ENCODE peak calls at places on chromosomes 7 and 10, in ten cellular contexts. One of them, this sample, is unnamed.

GRCh38 chr7:19015066-19015465 is 102.4 kb downstream of the TWIST1 start:
- DNase-seq in Panc1: no peak
- DNase-seq in transverse colon: no peak
- DNase-seq in GM12891: no peak
- DNase-seq in sigmoid colon: no peak
- DNase-seq in SK-N-SH: no peak
- DNase-seq in stomach: no peak
- DNase-seq in GM12878: no peak
- DNase-seq in GM23338: no peak
- DNase-seq in K562: no peak
- DNase-seq in this sample: no peak

GRCh38 chr7:25619963-25620799 is 391.9 kb upstream of the NPVF start:
- DNase-seq in Panc1: no peak
- DNase-seq in transverse colon: peak
- DNase-seq in GM12891: no peak
- DNase-seq in sigmoid colon: no peak
- DNase-seq in SK-N-SH: peak
- DNase-seq in stomach: peak
- DNase-seq in GM12878: no peak
- DNase-seq in GM23338: no peak
- DNase-seq in K562: no peak
- DNase-seq in this sample: peak

GRCh38 chr10:86489960-86490612 is 31.5 kb downstream of the WAPL start:
- DNase-seq in Panc1: no peak
- DNase-seq in transverse colon: no peak
- DNase-seq in GM12891: no peak
- DNase-seq in sigmoid colon: no peak
- DNase-seq in SK-N-SH: no peak
- DNase-seq in stomach: no peak
- DNase-seq in GM12878: no peak
- DNase-seq in GM23338: no peak
- DNase-seq in K562: no peak
- DNase-seq in this sample: no peak

GRCh38 chr7:6367701-6368211 is 80.0 kb downstream of the DAGLB start:
- DNase-seq in Panc1: no peak
- DNase-seq in transverse colon: no peak
- DNase-seq in GM12891: no peak
- DNase-seq in sigmoid colon: no peak
- DNase-seq in SK-N-SH: no peak
- DNase-seq in stomach: no peak
- DNase-seq in GM12878: no peak
- DNase-seq in GM23338: no peak
- DNase-seq in K562: no peak
- DNase-seq in this sample: no peak

GRCh38 chr10:63137306-63137705 is 4.2 kb downstream of the NRBF2 start:
- DNase-seq in Panc1: no peak
- DNase-seq in transverse colon: no peak
- DNase-seq in GM12891: no peak
- DNase-seq in sigmoid colon: no peak
- DNase-seq in SK-N-SH: no peak
- DNase-seq in stomach: no peak
- DNase-seq in GM12878: no peak
- DNase-seq in GM23338: no peak
- DNase-seq in K562: no peak
- DNase-seq in this sample: no peak

GRCh38 chr7:90894122-90894521 is 298.0 kb downstream of the CDK14 start:
- DNase-seq in Panc1: no peak
- DNase-seq in transverse colon: no peak
- DNase-seq in GM12891: no peak
- DNase-seq in sigmoid colon: no peak
- DNase-seq in SK-N-SH: no peak
- DNase-seq in stomach: no peak
- DNase-seq in GM12878: no peak
- DNase-seq in GM23338: no peak
- DNase-seq in K562: no peak
- DNase-seq in this sample: no peak

GRCh38 chr7:143131777-143132176 is at the start of gene PIP:
- DNase-seq in Panc1: no peak
- DNase-seq in transverse colon: no peak
- DNase-seq in GM12891: no peak
- DNase-seq in sigmoid colon: no peak
- DNase-seq in SK-N-SH: no peak
- DNase-seq in stomach: no peak
- DNase-seq in GM12878: no peak
- DNase-seq in GM23338: peak
- DNase-seq in K562: no peak
- DNase-seq in this sample: peak

GRCh38 chr7:133863362-133864061 is 263.6 kb upstream of the LRGUK start:
- DNase-seq in Panc1: no peak
- DNase-seq in transverse colon: no peak
- DNase-seq in GM12891: no peak
- DNase-seq in sigmoid colon: no peak
- DNase-seq in SK-N-SH: no peak
- DNase-seq in stomach: no peak
- DNase-seq in GM12878: no peak
- DNase-seq in GM23338: no peak
- DNase-seq in K562: no peak
- DNase-seq in this sample: no peak

GRCh38 chr7:73436031-73436929 is 2.7 kb downstream of the FZD9 start:
- DNase-seq in Panc1: no peak
- DNase-seq in transverse colon: no peak
- DNase-seq in GM12891: no peak
- DNase-seq in sigmoid colon: no peak
- DNase-seq in SK-N-SH: peak
- DNase-seq in stomach: no peak
- DNase-seq in GM12878: no peak
- DNase-seq in GM23338: no peak
- DNase-seq in K562: no peak
- DNase-seq in this sample: no peak

GRCh38 chr10:33193867-33194521 is 140.5 kb downstream of the NRP1 start:
- DNase-seq in Panc1: no peak
- DNase-seq in transverse colon: peak
- DNase-seq in GM12891: no peak
- DNase-seq in sigmoid colon: no peak
- DNase-seq in SK-N-SH: no peak
- DNase-seq in stomach: no peak
- DNase-seq in GM12878: no peak
- DNase-seq in GM23338: no peak
- DNase-seq in K562: no peak
- DNase-seq in this sample: peak
- TF ChIP-seq POLR2AphosphoS5 in Panc1: no peak
- TF ChIP-seq POLR2AphosphoS5 in transverse colon: no peak
- TF ChIP-seq POLR2AphosphoS5 in GM12891: no peak
- TF ChIP-seq POLR2AphosphoS5 in sigmoid colon: no peak
- TF ChIP-seq POLR2AphosphoS5 in SK-N-SH: no peak
- TF ChIP-seq POLR2AphosphoS5 in stomach: peak
- TF ChIP-seq POLR2AphosphoS5 in GM12878: no peak
- TF ChIP-seq POLR2AphosphoS5 in GM23338: no peak
- TF ChIP-seq POLR2AphosphoS5 in K562: no peak
- TF ChIP-seq POLR2AphosphoS5 in this sample: peak

GRCh38 chr10:5413012-5413938 is 918 bp downstream of the NET1 start:
- DNase-seq in Panc1: no peak
- DNase-seq in transverse colon: no peak
- DNase-seq in GM12891: no peak
- DNase-seq in sigmoid colon: no peak
- DNase-seq in SK-N-SH: no peak
- DNase-seq in stomach: no peak
- DNase-seq in GM12878: no peak
- DNase-seq in GM23338: peak
- DNase-seq in K562: no peak
- DNase-seq in this sample: no peak

GRCh38 chr10:5416981-5417380 is 4.6 kb downstream of the NET1 start:
- DNase-seq in Panc1: no peak
- DNase-seq in transverse colon: no peak
- DNase-seq in GM12891: no peak
- DNase-seq in sigmoid colon: no peak
- DNase-seq in SK-N-SH: no peak
- DNase-seq in stomach: no peak
- DNase-seq in GM12878: no peak
- DNase-seq in GM23338: peak
- DNase-seq in K562: no peak
- DNase-seq in this sample: no peak

GRCh38 chr10:5406918-5407317 is 2.3 kb upstream of the TUBAL3 start:
- DNase-seq in Panc1: no peak
- DNase-seq in transverse colon: no peak
- DNase-seq in GM12891: no peak
- DNase-seq in sigmoid colon: no peak
- DNase-seq in SK-N-SH: no peak
- DNase-seq in stomach: no peak
- DNase-seq in GM12878: no peak
- DNase-seq in GM23338: no peak
- DNase-seq in K562: no peak
- DNase-seq in this sample: no peak

GRCh38 chr10:5411941-5412276 is 448 bp upstream of the NET1 start:
- DNase-seq in Panc1: no peak
- DNase-seq in transverse colon: no peak
- DNase-seq in GM12891: no peak
- DNase-seq in sigmoid colon: no peak
- DNase-seq in SK-N-SH: peak
- DNase-seq in stomach: no peak
- DNase-seq in GM12878: no peak
- DNase-seq in GM23338: no peak
- DNase-seq in K562: no peak
- DNase-seq in this sample: no peak

DNA sequence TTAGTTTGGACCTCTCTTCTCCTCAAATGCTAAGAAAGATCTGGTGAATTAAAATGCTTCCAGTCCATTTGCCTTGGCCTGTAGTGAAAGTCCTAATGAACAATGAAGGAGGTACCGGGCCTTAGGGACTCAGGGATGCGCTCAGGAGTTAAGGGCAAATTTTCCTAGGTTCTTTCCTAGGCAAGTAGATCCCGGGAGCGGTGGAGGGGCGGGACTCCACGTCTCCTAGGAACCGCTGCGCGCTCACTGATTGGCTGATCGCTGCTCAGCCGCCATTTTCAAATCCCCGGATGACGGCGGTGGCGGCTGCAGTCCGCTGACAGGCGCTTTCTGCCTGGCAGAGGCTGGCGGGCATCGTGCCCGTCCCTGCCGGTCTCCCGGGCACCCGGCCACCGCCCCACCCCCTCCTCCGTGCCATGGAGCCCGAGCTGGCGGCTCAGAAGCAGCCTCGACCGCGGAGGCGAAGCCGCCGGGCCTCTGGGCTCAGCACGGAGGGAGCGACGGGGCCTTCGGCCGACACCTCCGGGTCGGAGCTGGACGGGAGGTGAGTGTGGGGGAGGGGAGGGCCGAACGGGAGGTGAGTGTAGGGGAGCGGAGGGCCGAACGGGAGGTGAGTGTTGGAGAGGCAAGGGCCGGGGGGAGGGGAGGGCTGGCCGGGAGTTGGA is at the start of gene NET1:
- DNase-seq in Panc1: peak
- DNase-seq in transverse colon: peak
- DNase-seq in GM12891: peak
- DNase-seq in sigmoid colon: peak
- DNase-seq in SK-N-SH: peak
- DNase-seq in stomach: peak
- DNase-seq in GM12878: peak
- DNase-seq in GM23338: peak
- DNase-seq in K562: peak
- DNase-seq in this sample: peak
- TF ChIP-seq POLR2AphosphoS5 in Panc1: no peak
- TF ChIP-seq POLR2AphosphoS5 in transverse colon: peak
- TF ChIP-seq POLR2AphosphoS5 in GM12891: no peak
- TF ChIP-seq POLR2AphosphoS5 in sigmoid colon: peak
- TF ChIP-seq POLR2AphosphoS5 in SK-N-SH: no peak
- TF ChIP-seq POLR2AphosphoS5 in stomach: peak
- TF ChIP-seq POLR2AphosphoS5 in GM12878: peak
- TF ChIP-seq POLR2AphosphoS5 in GM23338: peak
- TF ChIP-seq POLR2AphosphoS5 in K562: peak
- TF ChIP-seq POLR2AphosphoS5 in this sample: peak

GRCh38 chr10:3783313-3783689 is 1.7 kb downstream of the KLF6 start:
- DNase-seq in Panc1: no peak
- DNase-seq in transverse colon: peak
- DNase-seq in GM12891: no peak
- DNase-seq in sigmoid colon: peak
- DNase-seq in SK-N-SH: peak
- DNase-seq in stomach: peak
- DNase-seq in GM12878: peak
- DNase-seq in GM23338: peak
- DNase-seq in K562: no peak
- DNase-seq in this sample: peak
- TF ChIP-seq POLR2AphosphoS5 in Panc1: no peak
- TF ChIP-seq POLR2AphosphoS5 in transverse colon: peak
- TF ChIP-seq POLR2AphosphoS5 in GM12891: peak
- TF ChIP-seq POLR2AphosphoS5 in sigmoid colon: peak
- TF ChIP-seq POLR2AphosphoS5 in SK-N-SH: no peak
- TF ChIP-seq POLR2AphosphoS5 in stomach: peak
- TF ChIP-seq POLR2AphosphoS5 in GM12878: peak
- TF ChIP-seq POLR2AphosphoS5 in GM23338: no peak
- TF ChIP-seq POLR2AphosphoS5 in K562: no peak
- TF ChIP-seq POLR2AphosphoS5 in this sample: peak

GRCh38 chr7:22393825-22394458 is 37.0 kb upstream of the RAPGEF5 start:
- DNase-seq in Panc1: no peak
- DNase-seq in transverse colon: no peak
- DNase-seq in GM12891: no peak
- DNase-seq in sigmoid colon: no peak
- DNase-seq in SK-N-SH: peak
- DNase-seq in stomach: no peak
- DNase-seq in GM12878: no peak
- DNase-seq in GM23338: no peak
- DNase-seq in K562: no peak
- DNase-seq in this sample: no peak
- TF ChIP-seq POLR2AphosphoS5 in Panc1: no peak
- TF ChIP-seq POLR2AphosphoS5 in transverse colon: no peak
- TF ChIP-seq POLR2AphosphoS5 in GM12891: no peak
- TF ChIP-seq POLR2AphosphoS5 in sigmoid colon: no peak
- TF ChIP-seq POLR2AphosphoS5 in SK-N-SH: no peak
- TF ChIP-seq POLR2AphosphoS5 in stomach: peak
- TF ChIP-seq POLR2AphosphoS5 in GM12878: no peak
- TF ChIP-seq POLR2AphosphoS5 in GM23338: no peak
- TF ChIP-seq POLR2AphosphoS5 in K562: no peak
- TF ChIP-seq POLR2AphosphoS5 in this sample: no peak

GRCh38 chr7:44046321-44047061 is 2.0 kb downstream of the DBNL start:
- DNase-seq in Panc1: no peak
- DNase-seq in transverse colon: no peak
- DNase-seq in GM12891: no peak
- DNase-seq in sigmoid colon: peak
- DNase-seq in SK-N-SH: no peak
- DNase-seq in stomach: no peak
- DNase-seq in GM12878: peak
- DNase-seq in GM23338: no peak
- DNase-seq in K562: no peak
- DNase-seq in this sample: no peak
- TF ChIP-seq POLR2AphosphoS5 in Panc1: no peak
- TF ChIP-seq POLR2AphosphoS5 in transverse colon: no peak
- TF ChIP-seq POLR2AphosphoS5 in GM12891: no peak
- TF ChIP-seq POLR2AphosphoS5 in sigmoid colon: no peak
- TF ChIP-seq POLR2AphosphoS5 in SK-N-SH: no peak
- TF ChIP-seq POLR2AphosphoS5 in stomach: no peak
- TF ChIP-seq POLR2AphosphoS5 in GM12878: no peak
- TF ChIP-seq POLR2AphosphoS5 in GM23338: no peak
- TF ChIP-seq POLR2AphosphoS5 in K562: peak
- TF ChIP-seq POLR2AphosphoS5 in this sample: no peak

This sample was measured in prostate gland.